ENCODE peak calls at places on chromosomes 5 and 9, in four cellular contexts. G is SJCRH30, I is endothelial cell of umbilical vein, S is body of pancreas. P is an unnamed sample.

GRCh38 chr5:52800394-52801213 is 12.9 kb downstream of the ITGA1 start:
- DNase-seq in I (peak; percentile 71), G (peak; percentile 59), S (peak; percentile 80), P (peak; percentile 74)

GRCh38 chr5:19917588-19917987 is 70.4 kb downstream of the CDH18 start:
- DNase-seq in S (no peak), I (no peak), G (no peak), P (peak; percentile 61)

GRCh38 chr5:54621742-54622141 is 104.2 kb downstream of the SNX18 start:
- DNase-seq in S (no peak), I (no peak), G (no peak), P (no peak)

GRCh38 chr9:14183001-14183400 is 130.9 kb downstream of the NFIB start:
- DNase-seq in I (no peak), G (no peak), S (no peak), P (no peak)

GRCh38 chr5:139669681-139670368 is 21.7 kb downstream of the CXXC5 start:
- DNase-seq in I (no peak), S (peak; percentile 87), G (peak; percentile 79), P (no peak)

GRCh38 chr5:102758576-102758975 is 3.5 kb downstream of the PAM start:
- DNase-seq in I (no peak), G (no peak), S (no peak), P (peak; percentile 44)

GRCh38 chr5:75536147-75536546 is 24.5 kb downstream of the POLK start:
- DNase-seq in S (no peak), G (no peak), I (no peak), P (no peak)

GRCh38 chr5:8457187-8458037 is 588.5 kb downstream of the MTRR start:
- DNase-seq in G (peak; percentile 94), I (peak; percentile 99), S (peak; percentile 95), P (no peak)

GRCh38 chr5:44983006-44983405 is 174.3 kb downstream of the MRPS30 start:
- DNase-seq in I (no peak), G (no peak), S (no peak), P (no peak)

GRCh38 chr5:44987026-44987425 is 178.3 kb downstream of the MRPS30 start:
- DNase-seq in S (no peak), G (no peak), I (no peak), P (no peak)

GRCh38 chr5:44981708-44982107 is 173.0 kb downstream of the MRPS30 start:
- DNase-seq in I (no peak), S (no peak), G (no peak), P (no peak)
- H3K9me3 ChIP-seq in I (peaks cover 2% of the 10 kb centered on the region), S (no peaks in the 10 kb centered on the region), G (peaks cover 5% of the 10 kb centered on the region), P (peaks cover 32% of the 10 kb centered on the region)

DNA sequence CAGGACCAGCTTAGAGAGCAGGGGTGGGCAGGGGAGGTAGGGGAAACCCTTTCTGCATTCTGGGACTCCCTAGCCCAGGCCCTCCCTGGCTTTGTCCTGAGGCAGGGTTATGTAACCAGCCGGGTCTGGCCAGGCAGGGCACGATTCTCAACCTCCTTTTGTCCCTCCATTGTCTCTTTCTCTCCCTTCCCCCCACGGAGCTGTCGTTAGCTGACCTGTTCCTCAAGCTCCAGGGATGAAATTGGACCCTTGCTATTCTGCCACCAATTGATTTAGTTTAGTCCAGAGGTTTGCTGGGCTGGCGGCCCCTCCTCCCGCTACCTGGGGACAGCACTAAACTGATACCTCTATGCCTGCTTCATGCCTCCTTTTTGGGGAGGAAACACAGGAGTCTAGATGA is 9.4 kb upstream of the NDST1 start:
- DNase-seq in I (no peak), S (no peak), G (no peak), P (no peak)
- H3K4me1 ChIP-seq in I (peaks cover 25% of the 10 kb centered on the region), S (peaks cover 72% of the 10 kb centered on the region), G (peaks cover 19% of the 10 kb centered on the region), P (peaks cover 74% of the 10 kb centered on the region)

GRCh38 chr5:136714286-136714685 is 348.9 kb upstream of the TRPC7 start:
- DNase-seq in S (no peak), I (no peak), G (no peak), P (no peak)

GRCh38 chr5:136722581-136722980 is 357.2 kb upstream of the TRPC7 start:
- DNase-seq in S (no peak), I (no peak), G (no peak), P (no peak)

GRCh38 chr5:136720674-136721073 is 355.3 kb upstream of the TRPC7 start:
- DNase-seq in I (no peak), S (no peak), G (no peak), P (no peak)

GRCh38 chr5:136722086-136722485 is 356.7 kb upstream of the TRPC7 start:
- DNase-seq in G (no peak), S (no peak), I (no peak), P (no peak)

DNA sequence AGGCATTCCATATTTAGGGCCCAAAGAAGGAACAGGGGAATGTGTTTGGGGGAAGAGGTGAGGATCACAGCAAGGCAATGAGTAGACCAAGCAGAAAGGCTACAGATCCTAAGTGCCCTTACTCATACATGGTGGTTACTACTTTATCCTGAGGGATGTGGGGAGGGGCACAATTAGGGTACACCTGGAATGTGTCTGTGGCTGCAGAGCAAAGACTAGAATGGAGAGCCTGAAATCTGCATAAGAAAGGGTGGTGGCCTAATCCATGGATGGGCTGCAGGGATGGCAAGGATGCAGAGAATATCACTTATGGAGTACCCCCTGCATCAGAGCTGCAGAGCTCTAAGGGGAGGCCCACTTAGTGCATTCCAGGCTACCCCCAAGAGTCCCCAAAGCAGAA is 352.6 kb upstream of the TRPC7 start:
- DNase-seq in S (no peak), G (no peak), I (no peak), P (no peak)
- H3K9me3 ChIP-seq in S (no peaks in the 10 kb centered on the region), G (no peaks in the 10 kb centered on the region), I (no peaks in the 10 kb centered on the region), P (no peaks in the 10 kb centered on the region)

GRCh38 chr9:133112361-133113026 is 8.5 kb downstream of the RALGDS start:
- DNase-seq in G (no peak), I (no peak), S (peak; percentile 81), P (no peak)
- H3K4me1 ChIP-seq in G (peaks cover 29% of the 10 kb centered on the region), I (peaks cover 13% of the 10 kb centered on the region), S (peaks cover 50% of the 10 kb centered on the region), P (peaks cover 33% of the 10 kb centered on the region)

DNA sequence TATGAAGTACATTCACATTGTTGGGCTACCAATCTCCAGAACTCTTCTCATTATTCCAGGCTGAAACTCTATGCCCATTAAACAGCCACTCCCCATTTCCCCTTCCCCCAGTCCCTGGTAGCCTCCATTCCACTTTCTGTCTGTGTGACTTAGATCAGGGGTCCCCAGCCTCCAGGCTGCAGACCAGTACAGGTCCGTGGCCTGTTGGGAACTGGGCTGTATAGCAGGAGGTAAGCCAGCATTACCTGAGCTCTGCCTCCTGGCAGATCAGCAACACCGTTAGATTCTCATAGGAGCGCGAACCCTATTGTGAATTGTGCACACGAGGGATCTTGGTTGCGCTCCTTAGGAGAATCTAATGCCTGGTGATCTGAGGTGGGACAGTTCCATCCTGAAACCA is 23.1 kb downstream of the ZNF618 start:
- DNase-seq in G (no peak), S (no peak), I (no peak), P (no peak)
- H3K9me3 ChIP-seq in G (peaks cover 4% of the 10 kb centered on the region), S (no peaks in the 10 kb centered on the region), I (no peaks in the 10 kb centered on the region), P (peaks cover 10% of the 10 kb centered on the region)

GRCh38 chr5:150181035-150181434 is 8.8 kb upstream of the SLC6A7 start:
- DNase-seq in I (no peak), G (no peak), S (no peak), P (no peak)

GRCh38 chr5:150184006-150184405 is 5.9 kb upstream of the SLC6A7 start:
- DNase-seq in G (no peak), S (no peak), I (no peak), P (no peak)

GRCh38 chr5:150181766-150182545 is 7.9 kb upstream of the SLC6A7 start:
- DNase-seq in S (no peak), I (no peak), G (no peak), P (no peak)

GRCh38 chr5:150183436-150183835 is 6.4 kb upstream of the SLC6A7 start:
- DNase-seq in I (no peak), G (no peak), S (no peak), P (no peak)

GRCh38 chr5:150182774-150183173 is 7.1 kb upstream of the SLC6A7 start:
- DNase-seq in G (no peak), I (no peak), S (no peak), P (no peak)
- H3K4me1 ChIP-seq in G (peaks cover 7% of the 10 kb centered on the region), I (no peaks in the 10 kb centered on the region), S (peaks cover 8% of the 10 kb centered on the region), P (peaks cover 26% of the 10 kb centered on the region)